ENCODE peak calls at places on chromosomes 5 and 9, in five cellular contexts. One of them, this sample, is unnamed.

GRCh38 chr5:37275521-37275920 is 26.3 kb upstream of the CPLANE1 start:
- DNase-seq in fibroblast of pulmonary artery: no peak
- DNase-seq in dorsolateral prefrontal cortex: no peak
- DNase-seq in left ventricle myocardium inferior: no peak
- DNase-seq in GM12865: no peak
- DNase-seq in this sample: no peak

GRCh38 chr5:175254155-175254554 is 189.8 kb downstream of the DRD1 start:
- DNase-seq in fibroblast of pulmonary artery: peak
- DNase-seq in dorsolateral prefrontal cortex: no peak
- DNase-seq in left ventricle myocardium inferior: no peak
- DNase-seq in GM12865: no peak
- DNase-seq in this sample: peak

GRCh38 chr5:78482948-78483347 is 122.5 kb downstream of the SCAMP1 start:
- DNase-seq in fibroblast of pulmonary artery: no peak
- DNase-seq in dorsolateral prefrontal cortex: no peak
- DNase-seq in left ventricle myocardium inferior: no peak
- DNase-seq in GM12865: no peak
- DNase-seq in this sample: no peak

GRCh38 chr9:126669108-126669507 is 55.4 kb downstream of the LMX1B start:
- DNase-seq in fibroblast of pulmonary artery: no peak
- DNase-seq in dorsolateral prefrontal cortex: no peak
- DNase-seq in left ventricle myocardium inferior: no peak
- DNase-seq in GM12865: no peak
- DNase-seq in this sample: no peak

GRCh38 chr5:107135391-107135790 is 535.3 kb downstream of the EFNA5 start:
- DNase-seq in fibroblast of pulmonary artery: peak
- DNase-seq in dorsolateral prefrontal cortex: no peak
- DNase-seq in left ventricle myocardium inferior: no peak
- DNase-seq in GM12865: no peak
- DNase-seq in this sample: no peak

GRCh38 chr5:154189256-154189818 is 1.2 kb upstream of the GALNT10 start:
- DNase-seq in fibroblast of pulmonary artery: no peak
- DNase-seq in dorsolateral prefrontal cortex: no peak
- DNase-seq in left ventricle myocardium inferior: peak
- DNase-seq in GM12865: no peak
- DNase-seq in this sample: no peak

GRCh38 chr9:20148416-20148815 is 359.6 kb upstream of the SLC24A2 start:
- DNase-seq in fibroblast of pulmonary artery: no peak
- DNase-seq in dorsolateral prefrontal cortex: no peak
- DNase-seq in left ventricle myocardium inferior: no peak
- DNase-seq in GM12865: no peak
- DNase-seq in this sample: no peak

GRCh38 chr9:104961238-104961637 is 33.3 kb upstream of the ABCA1 start:
- DNase-seq in fibroblast of pulmonary artery: peak
- DNase-seq in dorsolateral prefrontal cortex: no peak
- DNase-seq in left ventricle myocardium inferior: no peak
- DNase-seq in GM12865: peak
- DNase-seq in this sample: peak

GRCh38 chr5:154301726-154302125 is 111.2 kb downstream of the GALNT10 start:
- DNase-seq in fibroblast of pulmonary artery: no peak
- DNase-seq in dorsolateral prefrontal cortex: no peak
- DNase-seq in left ventricle myocardium inferior: no peak
- DNase-seq in GM12865: no peak
- DNase-seq in this sample: no peak

GRCh38 chr5:111367081-111367480 is 142.9 kb downstream of the CAMK4 start:
- DNase-seq in fibroblast of pulmonary artery: peak
- DNase-seq in dorsolateral prefrontal cortex: no peak
- DNase-seq in left ventricle myocardium inferior: no peak
- DNase-seq in GM12865: no peak
- DNase-seq in this sample: no peak

GRCh38 chr5:139171779-139172404 is 26.3 kb downstream of the SIL1 start:
- DNase-seq in fibroblast of pulmonary artery: no peak
- DNase-seq in dorsolateral prefrontal cortex: no peak
- DNase-seq in left ventricle myocardium inferior: no peak
- DNase-seq in GM12865: no peak
- DNase-seq in this sample: no peak

GRCh38 chr5:171692106-171692505 is 93.5 kb upstream of the SMIM23 start:
- DNase-seq in fibroblast of pulmonary artery: no peak
- DNase-seq in dorsolateral prefrontal cortex: no peak
- DNase-seq in left ventricle myocardium inferior: no peak
- DNase-seq in GM12865: no peak
- DNase-seq in this sample: no peak

GRCh38 chr5:78162253-78162862 is 132.1 kb downstream of the AP3B1 start:
- DNase-seq in fibroblast of pulmonary artery: peak
- DNase-seq in dorsolateral prefrontal cortex: no peak
- DNase-seq in left ventricle myocardium inferior: no peak
- DNase-seq in GM12865: peak
- DNase-seq in this sample: peak

GRCh38 chr5:160118349-160119141 is 705 bp downstream of the PWWP2A start:
- DNase-seq in fibroblast of pulmonary artery: peak
- DNase-seq in dorsolateral prefrontal cortex: peak
- DNase-seq in left ventricle myocardium inferior: peak
- DNase-seq in GM12865: peak
- DNase-seq in this sample: peak

GRCh38 chr9:89878003-89878411 is 273.2 kb downstream of the GADD45G start:
- DNase-seq in fibroblast of pulmonary artery: no peak
- DNase-seq in dorsolateral prefrontal cortex: peak
- DNase-seq in left ventricle myocardium inferior: no peak
- DNase-seq in GM12865: no peak
- DNase-seq in this sample: no peak

GRCh38 chr9:25857167-25857566 is 178.9 kb upstream of the TUSC1 start:
- DNase-seq in fibroblast of pulmonary artery: no peak
- DNase-seq in dorsolateral prefrontal cortex: no peak
- DNase-seq in left ventricle myocardium inferior: no peak
- DNase-seq in GM12865: no peak
- DNase-seq in this sample: no peak

GRCh38 chr5:18380729-18381362 is 746.6 kb downstream of the TAF11L14 start:
- DNase-seq in fibroblast of pulmonary artery: no peak
- DNase-seq in dorsolateral prefrontal cortex: no peak
- DNase-seq in left ventricle myocardium inferior: no peak
- DNase-seq in GM12865: no peak
- DNase-seq in this sample: no peak

GRCh38 chr9:98117984-98118639 is 910 bp downstream of the TRIM14 start:
- DNase-seq in fibroblast of pulmonary artery: peak
- DNase-seq in dorsolateral prefrontal cortex: no peak
- DNase-seq in left ventricle myocardium inferior: no peak
- DNase-seq in GM12865: peak
- DNase-seq in this sample: peak

GRCh38 chr5:132300572-132301340 is 6.6 kb downstream of the SLC22A4 start:
- DNase-seq in fibroblast of pulmonary artery: no peak
- DNase-seq in dorsolateral prefrontal cortex: no peak
- DNase-seq in left ventricle myocardium inferior: no peak
- DNase-seq in GM12865: no peak
- DNase-seq in this sample: no peak

GRCh38 chr5:34577267-34577666 is 78.9 kb upstream of the RAI14 start:
- DNase-seq in fibroblast of pulmonary artery: no peak
- DNase-seq in dorsolateral prefrontal cortex: no peak
- DNase-seq in left ventricle myocardium inferior: no peak
- DNase-seq in GM12865: no peak
- DNase-seq in this sample: no peak

DNA sequence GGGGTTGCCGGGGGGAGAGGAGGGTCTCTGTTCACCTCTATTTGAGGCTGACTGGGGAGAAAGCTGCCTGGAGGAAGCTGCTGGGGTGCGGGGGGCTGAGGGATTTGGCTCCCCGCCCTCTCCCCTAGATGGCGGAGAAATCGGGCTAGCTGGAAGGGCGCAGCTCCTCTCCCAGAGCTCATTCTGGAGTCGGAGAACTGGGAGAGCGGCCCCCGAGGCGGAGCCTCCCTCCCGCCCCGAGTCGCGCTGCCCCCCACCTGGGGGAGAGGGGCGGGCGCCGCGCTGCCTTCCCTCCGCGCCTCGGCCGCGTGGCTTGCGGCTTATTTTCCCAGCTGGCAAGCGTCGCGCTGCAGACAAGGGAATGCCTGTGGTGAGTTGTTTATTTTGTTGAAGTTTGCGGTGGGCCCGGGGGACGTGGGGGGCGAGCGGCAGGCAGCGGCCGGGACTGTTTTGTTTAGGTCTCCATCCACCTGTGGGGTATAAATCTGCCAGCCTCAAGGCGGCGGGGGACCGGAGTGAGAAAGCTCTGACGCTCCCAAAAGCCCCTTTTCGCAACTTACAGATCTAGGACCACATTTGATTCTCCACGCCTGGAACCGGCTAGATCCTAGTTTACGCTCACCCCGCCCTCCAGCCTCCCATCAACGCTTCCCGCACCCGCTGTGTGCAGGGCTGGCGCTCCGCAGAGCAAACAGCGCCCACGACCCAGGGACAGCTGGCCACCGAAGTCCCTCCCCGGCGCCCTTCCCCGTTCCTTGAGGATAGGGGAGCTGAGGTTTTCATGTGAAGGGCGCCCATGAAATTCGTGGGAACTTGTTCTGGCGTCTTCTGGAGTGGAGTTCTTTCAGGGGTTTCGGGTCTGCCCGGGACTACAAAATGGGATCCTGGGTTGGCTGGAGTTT is 4.0 kb upstream of the RGMB start:
- DNase-seq in fibroblast of pulmonary artery: peak
- DNase-seq in dorsolateral prefrontal cortex: no peak
- DNase-seq in left ventricle myocardium inferior: peak
- DNase-seq in GM12865: peak
- DNase-seq in this sample: peak
- TF ChIP-seq CTCF in fibroblast of pulmonary artery: no peak
- TF ChIP-seq CTCF in dorsolateral prefrontal cortex: peak
- TF ChIP-seq CTCF in left ventricle myocardium inferior: peak
- TF ChIP-seq CTCF in GM12865: no peak
- TF ChIP-seq CTCF in this sample: peak

GRCh38 chr5:96439477-96440184 is 6.6 kb upstream of the PCSK1 start:
- DNase-seq in fibroblast of pulmonary artery: peak
- DNase-seq in dorsolateral prefrontal cortex: no peak
- DNase-seq in left ventricle myocardium inferior: no peak
- DNase-seq in GM12865: peak
- DNase-seq in this sample: no peak
- TF ChIP-seq CTCF in fibroblast of pulmonary artery: peak
- TF ChIP-seq CTCF in dorsolateral prefrontal cortex: no peak
- TF ChIP-seq CTCF in left ventricle myocardium inferior: no peak
- TF ChIP-seq CTCF in GM12865: peak
- TF ChIP-seq CTCF in this sample: peak

GRCh38 chr9:83065233-83065632 is 2.3 kb upstream of the RASEF start:
- DNase-seq in fibroblast of pulmonary artery: no peak
- DNase-seq in dorsolateral prefrontal cortex: no peak
- DNase-seq in left ventricle myocardium inferior: no peak
- DNase-seq in GM12865: no peak
- DNase-seq in this sample: no peak
- TF ChIP-seq CTCF in fibroblast of pulmonary artery: no peak
- TF ChIP-seq CTCF in dorsolateral prefrontal cortex: no peak
- TF ChIP-seq CTCF in left ventricle myocardium inferior: no peak
- TF ChIP-seq CTCF in GM12865: no peak
- TF ChIP-seq CTCF in this sample: no peak

GRCh38 chr5:53331463-53331862 is 149.0 kb upstream of the FST start:
- DNase-seq in fibroblast of pulmonary artery: peak
- DNase-seq in dorsolateral prefrontal cortex: no peak
- DNase-seq in left ventricle myocardium inferior: no peak
- DNase-seq in GM12865: no peak
- DNase-seq in this sample: peak

GRCh38 chr5:53334431-53334941 is 145.9 kb upstream of the FST start:
- DNase-seq in fibroblast of pulmonary artery: peak
- DNase-seq in dorsolateral prefrontal cortex: no peak
- DNase-seq in left ventricle myocardium inferior: no peak
- DNase-seq in GM12865: no peak
- DNase-seq in this sample: peak

GRCh38 chr5:53337827-53338226 is 142.6 kb upstream of the FST start:
- DNase-seq in fibroblast of pulmonary artery: no peak
- DNase-seq in dorsolateral prefrontal cortex: no peak
- DNase-seq in left ventricle myocardium inferior: no peak
- DNase-seq in GM12865: no peak
- DNase-seq in this sample: no peak

GRCh38 chr5:53333160-53333559 is 147.3 kb upstream of the FST start:
- DNase-seq in fibroblast of pulmonary artery: peak
- DNase-seq in dorsolateral prefrontal cortex: no peak
- DNase-seq in left ventricle myocardium inferior: no peak
- DNase-seq in GM12865: no peak
- DNase-seq in this sample: peak

DNA sequence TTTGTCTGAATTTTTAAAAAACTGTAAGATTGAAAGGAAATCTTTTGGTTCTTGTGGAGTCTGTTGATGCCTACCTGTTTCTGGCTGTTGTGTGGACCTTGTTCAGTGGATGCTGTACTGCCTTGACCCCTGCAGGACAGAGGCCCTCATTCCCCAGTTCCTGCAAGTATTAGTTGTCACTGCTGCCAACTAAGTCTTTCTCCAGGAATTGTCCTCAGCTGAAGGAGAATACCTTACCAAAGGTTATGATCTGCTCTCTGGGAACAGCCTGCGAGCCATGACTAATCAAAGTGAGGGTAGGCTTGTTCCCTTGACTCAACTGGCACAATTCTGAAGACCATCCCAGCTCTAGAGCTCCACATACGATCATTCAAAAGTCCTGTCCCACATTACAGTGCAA is 145.3 kb upstream of the FST start:
- DNase-seq in fibroblast of pulmonary artery: peak
- DNase-seq in dorsolateral prefrontal cortex: no peak
- DNase-seq in left ventricle myocardium inferior: no peak
- DNase-seq in GM12865: no peak
- DNase-seq in this sample: peak
- TF ChIP-seq CTCF in fibroblast of pulmonary artery: peak
- TF ChIP-seq CTCF in dorsolateral prefrontal cortex: no peak
- TF ChIP-seq CTCF in left ventricle myocardium inferior: no peak
- TF ChIP-seq CTCF in GM12865: no peak
- TF ChIP-seq CTCF in this sample: peak

DNA sequence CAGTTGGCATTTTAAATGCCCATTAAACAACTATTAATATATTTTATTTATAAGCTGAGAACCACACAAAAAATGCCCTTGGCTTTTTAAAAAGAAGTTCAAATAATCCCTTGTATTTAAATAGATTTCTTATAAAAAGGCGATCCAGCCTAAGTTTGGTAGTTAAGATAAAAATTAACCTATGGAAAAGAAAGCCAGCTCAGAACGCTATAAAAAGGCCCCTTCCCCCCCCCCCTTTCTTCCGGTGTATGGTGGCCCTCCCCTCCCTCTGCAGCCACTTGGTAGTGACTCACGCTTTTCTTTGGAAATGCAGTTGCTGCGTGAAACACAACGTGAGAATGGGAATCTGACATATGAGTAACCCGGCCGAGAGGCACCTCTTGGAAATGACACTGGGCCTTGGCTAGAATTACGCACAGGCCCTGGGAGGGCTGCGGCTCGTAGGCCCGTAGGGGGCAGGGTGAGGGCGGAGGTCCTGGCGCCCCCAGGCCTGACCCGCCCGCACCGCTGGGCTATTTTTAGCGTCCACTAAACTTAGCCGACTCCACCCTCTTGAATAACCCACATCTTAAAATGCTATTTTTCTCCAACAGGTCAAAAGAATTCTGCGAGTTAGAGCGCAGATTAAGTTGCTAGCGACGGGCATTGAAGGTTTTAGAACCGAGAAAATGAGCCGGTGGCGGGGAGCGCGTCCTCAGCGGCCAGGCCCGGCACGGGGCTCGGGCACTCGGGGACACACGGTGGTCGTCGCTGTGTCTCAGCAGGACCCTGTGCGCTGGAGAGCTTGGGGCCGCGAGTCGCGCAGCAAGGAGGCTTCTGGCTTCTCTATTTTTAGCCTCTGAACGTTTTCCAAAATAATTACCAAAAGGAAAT is 168.7 kb downstream of the AUH start:
- DNase-seq in fibroblast of pulmonary artery: peak
- DNase-seq in dorsolateral prefrontal cortex: no peak
- DNase-seq in left ventricle myocardium inferior: peak
- DNase-seq in GM12865: peak
- DNase-seq in this sample: peak
- TF ChIP-seq CTCF in fibroblast of pulmonary artery: no peak
- TF ChIP-seq CTCF in dorsolateral prefrontal cortex: no peak
- TF ChIP-seq CTCF in left ventricle myocardium inferior: peak
- TF ChIP-seq CTCF in GM12865: no peak
- TF ChIP-seq CTCF in this sample: peak

This sample was measured in HFFc6.